ENCODE peak calls at places on chromosomes 3 and 15, in four cellular contexts. X is PC-3, F is astrocyte, P is progenitor cell of endocrine pancreas. R is an unnamed sample.

GRCh38 chr3:77038468-77038927 is 1.4 kb upstream of the ROBO2 start:
- DNase-seq in F (peak), X (peak), P (peak), R (peak)

GRCh38 chr15:95025924-95026728 is 794.8 kb downstream of the MCTP2 start:
- DNase-seq in F (no peak), P (peak), X (peak), R (peak)

GRCh38 chr15:99536422-99537033 is 29.3 kb upstream of the MEF2A start:
- DNase-seq in P (no peak), F (peak), X (peak), R (peak)

GRCh38 chr15:65286069-65286703 is 497 bp downstream of the PARP16 start:
- DNase-seq in X (peak), P (peak), F (peak), R (no peak)

GRCh38 chr15:83092309-83092976 is 15.0 kb upstream of the TM6SF1 start:
- DNase-seq in X (peak), F (peak), P (no peak), R (peak)

GRCh38 chr3:156511987-156512677 is 42.8 kb downstream of the SSR3 start:
- DNase-seq in X (no peak), F (no peak), P (no peak), R (no peak)

GRCh38 chr3:159783780-159784747 is 204.6 kb upstream of the IL12A start:
- DNase-seq in F (peak), P (no peak), X (no peak), R (no peak)

GRCh38 chr3:87924485-87924884 is 134.3 kb downstream of the CGGBP1 start:
- DNase-seq in P (no peak), X (no peak), F (no peak), R (no peak)

GRCh38 chr3:14505001-14505802 is 34.9 kb downstream of the GRIP2 start:
- DNase-seq in P (no peak), X (no peak), F (no peak), R (no peak)

GRCh38 chr3:2061360-2061759 is 37.3 kb upstream of the CNTN4 start:
- DNase-seq in X (no peak), P (no peak), F (no peak), R (no peak)

GRCh38 chr3:188133646-188134045 is 20.3 kb upstream of the LPP start:
- DNase-seq in P (no peak), F (peak), X (peak), R (no peak)

GRCh38 chr3:72821170-72821781 is 27.0 kb downstream of the SHQ1 start:
- DNase-seq in X (peak), P (no peak), F (peak), R (no peak)

GRCh38 chr3:45841380-45841700 is 579 bp downstream of the LZTFL1 start:
- DNase-seq in X (peak), P (no peak), F (peak), R (peak)

GRCh38 chr3:127732879-127733350 is 60.2 kb downstream of the ABTB1 start:
- DNase-seq in P (no peak), X (no peak), F (peak), R (no peak)

GRCh38 chr15:65062726-65063125 is 5.1 kb downstream of the RASL12 start:
- DNase-seq in X (no peak), F (no peak), P (no peak), R (no peak)

GRCh38 chr3:40800343-40800742 is 275.6 kb downstream of the ZNF621 start:
- DNase-seq in F (peak), P (no peak), X (peak), R (peak)

GRCh38 chr15:65450556-65450955 is 27.8 kb upstream of the IGDCC4 start:
- DNase-seq in X (no peak), F (no peak), P (no peak), R (no peak)

GRCh38 chr3:154310840-154311239 is 13.4 kb downstream of the DHX36 start:
- DNase-seq in F (no peak), X (no peak), P (no peak), R (peak)

GRCh38 chr3:175129126-175129525 is 270.0 kb downstream of the NAALADL2 start:
- DNase-seq in X (peak), P (no peak), F (peak), R (peak)

GRCh38 chr3:123080864-123081562 is 14.2 kb downstream of the PDIA5 start:
- DNase-seq in X (no peak), P (no peak), F (no peak), R (no peak)

GRCh38 chr3:133763797-133764734 is 17.9 kb downstream of the TF start:
- DNase-seq in F (no peak), X (no peak), P (no peak), R (no peak)

GRCh38 chr3:179098388-179099077 is 26.9 kb upstream of the ZMAT3 start:
- DNase-seq in F (peak), X (peak), P (no peak), R (peak)

GRCh38 chr15:59255647-59256380 is 49.2 kb downstream of the LDHAL6B start:
- DNase-seq in P (no peak), F (peak), X (peak), R (no peak)

GRCh38 chr3:52039426-52039825 is 16.9 kb downstream of the DUSP7 start:
- DNase-seq in X (no peak), F (no peak), P (no peak), R (no peak)

GRCh38 chr3:111874177-111874820 is 15.2 kb downstream of the PHLDB2 start:
- DNase-seq in F (peak), P (no peak), X (peak), R (peak)

GRCh38 chr3:191901746-191902145 is 440.8 kb downstream of the PYDC2 start:
- DNase-seq in F (peak), X (peak), P (no peak), R (no peak)

GRCh38 chr3:19396726-19397125 is 248.4 kb downstream of the KCNH8 start:
- DNase-seq in F (no peak), P (no peak), X (no peak), R (no peak)

GRCh38 chr3:19399356-19399755 is 251.0 kb downstream of the KCNH8 start:
- DNase-seq in P (no peak), F (no peak), X (no peak), R (no peak)

GRCh38 chr3:19399836-19400235 is 251.5 kb downstream of the KCNH8 start:
- DNase-seq in X (no peak), P (no peak), F (no peak), R (no peak)

GRCh38 chr3:19392146-19392545 is 243.8 kb downstream of the KCNH8 start:
- DNase-seq in X (no peak), P (no peak), F (no peak), R (no peak)

GRCh38 chr3:19394946-19395345 is 246.6 kb downstream of the KCNH8 start:
- DNase-seq in P (no peak), F (no peak), X (no peak), R (no peak)
- TF ChIP-seq CTCF in P (no peak), F (no peak), X (no peak), R (no peak)

GRCh38 chr15:44129911-44130310 is 65.2 kb downstream of the FRMD5 start:
- DNase-seq in X (no peak), F (no peak), P (no peak), R (no peak)
- TF ChIP-seq CTCF in X (no peak), F (no peak), P (no peak), R (no peak)

DNA sequence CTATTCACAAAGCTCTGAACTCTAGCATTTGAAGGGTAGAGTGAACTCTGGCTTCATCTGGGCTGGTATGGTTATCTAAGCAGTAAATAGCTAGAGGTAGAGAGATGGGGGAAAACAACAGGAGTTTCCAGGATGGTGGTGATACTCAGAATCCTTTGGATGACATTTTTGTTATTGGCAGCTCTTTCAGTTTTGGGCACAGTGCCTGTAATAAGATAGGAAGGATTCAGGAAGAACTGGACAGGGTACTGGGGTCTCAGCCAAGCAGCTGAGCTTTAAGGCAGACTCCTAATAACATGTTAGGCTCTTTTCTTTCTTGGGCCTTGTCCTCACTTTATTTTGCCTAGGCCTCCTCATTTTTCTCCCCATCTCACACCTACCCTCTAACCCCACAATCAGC is 338.5 kb downstream of the CADM2 start:
- DNase-seq in F (no peak), X (no peak), P (no peak), R (no peak)
- TF ChIP-seq CTCF in F (no peak), X (no peak), P (no peak), R (no peak)

GRCh38 chr3:150748648-150749047 is 14.3 kb downstream of the SIAH2 start:
- DNase-seq in P (no peak), X (no peak), F (peak), R (no peak)

GRCh38 chr3:150747909-150748568 is 14.9 kb downstream of the SIAH2 start:
- DNase-seq in F (no peak), X (peak), P (no peak), R (peak)

GRCh38 chr3:150749218-150749617 is 13.8 kb downstream of the SIAH2 start:
- DNase-seq in F (no peak), P (no peak), X (no peak), R (no peak)

GRCh38 chr3:150754896-150755295 is 8.1 kb downstream of the SIAH2 start:
- DNase-seq in X (no peak), P (no peak), F (no peak), R (no peak)

GRCh38 chr3:150751781-150752263 is 11.1 kb downstream of the SIAH2 start:
- DNase-seq in F (no peak), X (peak), P (no peak), R (no peak)
- TF ChIP-seq CTCF in F (no peak), X (no peak), P (no peak), R (no peak)

GRCh38 chr3:138007898-138008297 is 2.1 kb upstream of the CLDN18 start:
- DNase-seq in P (no peak), X (no peak), F (no peak), R (no peak)

GRCh38 chr3:138010273-138010590 is 267 bp downstream of the CLDN18 start:
- DNase-seq in X (no peak), P (no peak), F (no peak), R (no peak)

GRCh38 chr3:138012526-138012925 is 2.6 kb downstream of the CLDN18 start:
- DNase-seq in X (no peak), F (no peak), P (no peak), R (no peak)

GRCh38 chr3:138009476-138010272 is at the start of gene CLDN18:
- DNase-seq in F (peak), P (no peak), X (no peak), R (no peak)

GRCh38 chr3:138011722-138012121 is 1.8 kb downstream of the CLDN18 start:
- DNase-seq in F (no peak), P (no peak), X (no peak), R (no peak)
- TF ChIP-seq CTCF in F (no peak), P (no peak), X (no peak), R (no peak)

DNA sequence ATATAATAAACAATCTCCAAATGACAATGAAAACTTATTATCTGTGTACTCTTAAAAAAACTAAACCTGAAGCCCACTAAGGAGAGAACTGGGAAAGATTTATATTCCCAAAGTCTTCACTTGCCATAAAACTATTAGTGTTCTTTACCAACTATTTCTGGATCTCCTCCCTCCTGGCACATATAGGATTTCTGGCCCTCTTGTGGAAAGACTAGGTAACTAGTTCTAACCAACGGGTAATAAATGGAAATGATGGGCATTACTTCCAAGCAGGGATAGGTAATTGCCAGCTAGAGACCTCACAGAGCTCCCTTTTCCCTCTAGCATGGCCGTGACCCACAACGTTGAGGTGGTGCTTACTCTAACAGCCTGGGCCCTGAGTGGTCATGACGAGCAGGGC is 110.1 kb downstream of the DNAH12 start:
- DNase-seq in P (no peak), X (peak), F (peak), R (peak)
- TF ChIP-seq CTCF in P (peak), X (peak), F (peak), R (peak)

GRCh38 chr3:10466186-10466585 is 39.2 kb downstream of the ATP2B2 start:
- DNase-seq in X (no peak), F (no peak), P (no peak), R (no peak)

GRCh38 chr3:10467204-10467603 is 38.2 kb downstream of the ATP2B2 start:
- DNase-seq in P (no peak), X (no peak), F (no peak), R (no peak)

GRCh38 chr3:10469406-10470119 is 35.8 kb downstream of the ATP2B2 start:
- DNase-seq in X (no peak), P (no peak), F (no peak), R (no peak)

GRCh38 chr3:10468611-10469354 is 36.6 kb downstream of the ATP2B2 start:
- DNase-seq in F (no peak), X (no peak), P (no peak), R (no peak)

DNA sequence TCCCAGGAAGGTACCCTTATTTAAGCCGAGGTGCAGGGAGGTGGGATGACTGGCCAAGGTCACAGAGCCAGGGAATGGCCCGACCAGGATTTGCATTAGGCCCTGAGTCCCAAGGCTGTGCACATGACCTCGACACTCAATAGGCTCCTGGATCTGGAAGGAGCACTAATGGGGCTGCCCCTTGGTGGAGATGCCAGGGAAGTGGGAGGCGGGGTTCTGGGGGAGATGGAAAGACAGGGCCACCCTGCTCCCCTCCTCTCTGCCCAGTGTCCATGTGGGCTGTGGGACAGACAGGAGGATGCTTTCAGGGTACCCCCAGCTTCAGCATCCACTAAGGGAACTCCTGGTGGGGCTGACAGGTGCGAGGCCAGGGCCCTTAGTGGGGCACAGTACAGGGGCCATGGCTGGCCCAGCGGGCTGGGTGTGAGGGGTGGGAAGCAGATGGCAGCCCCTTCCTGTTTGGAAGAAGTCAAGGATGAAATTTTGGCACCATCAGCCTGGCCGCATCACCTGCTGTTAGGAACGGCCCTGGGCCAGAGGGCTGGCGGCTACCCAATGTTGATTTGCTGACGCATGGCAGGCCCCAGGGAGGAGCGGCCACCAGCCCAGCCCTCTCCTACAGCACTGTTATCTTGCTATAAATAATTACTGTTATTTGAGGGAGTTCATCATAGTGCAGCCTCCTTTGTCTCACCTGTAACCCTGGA is 37.3 kb downstream of the ATP2B2 start:
- DNase-seq in X (peak), P (no peak), F (no peak), R (no peak)
- TF ChIP-seq CTCF in X (no peak), P (no peak), F (no peak), R (no peak)

GRCh38 chr3:36874351-36874874 is 70.4 kb downstream of the TRANK1 start:
- DNase-seq in F (no peak), P (no peak), X (no peak), R (no peak)

GRCh38 chr3:36867810-36868209 is 77.0 kb downstream of the TRANK1 start:
- DNase-seq in F (no peak), P (no peak), X (no peak), R (no peak)

GRCh38 chr3:36875397-36875796 is 69.5 kb downstream of the TRANK1 start:
- DNase-seq in P (no peak), X (no peak), F (no peak), R (no peak)

GRCh38 chr3:36868614-36869436 is 76.0 kb downstream of the TRANK1 start:
- DNase-seq in F (peak), X (peak), P (peak), R (peak)

DNA sequence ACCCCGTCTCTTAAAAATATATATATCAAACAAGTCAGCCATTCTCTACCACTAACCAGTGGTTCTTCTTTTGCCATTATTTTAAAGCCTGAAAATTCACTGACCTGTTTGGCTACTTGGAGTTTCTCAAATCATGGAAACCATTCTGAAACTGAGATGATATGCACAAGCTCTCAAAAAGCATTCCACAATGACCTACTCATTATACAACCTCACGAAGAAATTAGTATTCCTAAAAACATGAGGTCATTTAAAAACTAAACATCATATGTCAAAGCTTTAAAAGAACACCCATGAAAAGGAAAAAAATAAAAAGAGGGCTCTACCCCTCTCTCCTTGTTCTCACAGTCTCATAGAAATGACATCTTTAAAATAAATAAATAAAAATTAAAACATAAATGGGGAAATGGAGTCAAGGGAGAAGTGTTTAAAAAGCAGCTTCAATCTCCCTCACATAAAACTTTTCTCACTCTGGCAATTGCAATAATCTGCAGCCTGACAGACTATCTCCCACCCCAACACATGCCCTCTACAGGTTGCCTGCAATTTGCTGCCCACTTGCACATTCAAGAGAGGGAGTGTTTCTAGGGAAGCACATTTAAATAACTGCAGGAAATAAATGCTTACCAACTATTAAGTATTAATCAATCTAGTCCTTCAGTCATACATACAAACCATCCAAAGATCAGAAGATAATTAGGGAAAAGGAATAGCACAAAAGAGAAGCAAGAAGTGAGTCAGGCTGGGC is 73.3 kb downstream of the TRANK1 start:
- DNase-seq in P (no peak), F (no peak), X (no peak), R (no peak)
- TF ChIP-seq CTCF in P (no peak), F (no peak), X (peak), R (peak)

R was measured in HFFc6.